ENCODE peak calls at places on chromosomes 3 and 15, in five cellular contexts. One of them, this sample, is unnamed.

GRCh38 chr3:101203411-101203810 is 117.0 kb downstream of the IMPG2 start:
- DNase-seq in nucleus accumbens: no peak
- DNase-seq in AG08396: no peak
- DNase-seq in memory B cell: no peak
- DNase-seq in kidney tubule cell: peak; percentile 65
- DNase-seq in this sample: no peak

GRCh38 chr3:140545756-140546155 is 132.1 kb upstream of the TRIM42 start:
- DNase-seq in kidney tubule cell: no peak
- DNase-seq in nucleus accumbens: no peak
- DNase-seq in AG08396: no peak
- DNase-seq in memory B cell: no peak
- DNase-seq in this sample: no peak

GRCh38 chr15:39235084-39235795 is 345.6 kb upstream of the THBS1 start:
- DNase-seq in nucleus accumbens: no peak
- DNase-seq in memory B cell: no peak
- DNase-seq in kidney tubule cell: peak; percentile 80
- DNase-seq in AG08396: no peak
- DNase-seq in this sample: no peak

GRCh38 chr15:93018574-93018973 is 70.4 kb downstream of the RGMA start:
- DNase-seq in memory B cell: no peak
- DNase-seq in nucleus accumbens: no peak
- DNase-seq in kidney tubule cell: no peak
- DNase-seq in AG08396: no peak
- DNase-seq in this sample: no peak

GRCh38 chr15:73786518-73786917 is 33.4 kb upstream of the INSYN1 start:
- DNase-seq in nucleus accumbens: no peak
- DNase-seq in AG08396: no peak
- DNase-seq in memory B cell: no peak
- DNase-seq in kidney tubule cell: no peak
- DNase-seq in this sample: peak; percentile 37

GRCh38 chr3:102240720-102241119 is 194.1 kb upstream of the ZPLD1 start:
- DNase-seq in nucleus accumbens: no peak
- DNase-seq in memory B cell: no peak
- DNase-seq in AG08396: no peak
- DNase-seq in kidney tubule cell: no peak
- DNase-seq in this sample: no peak

GRCh38 chr3:4340411-4341335 is 37.5 kb downstream of the SETMAR start:
- DNase-seq in kidney tubule cell: no peak
- DNase-seq in nucleus accumbens: no peak
- DNase-seq in memory B cell: no peak
- DNase-seq in AG08396: no peak
- DNase-seq in this sample: no peak

GRCh38 chr3:124281453-124282316 is 289.8 kb upstream of the ROPN1 start:
- DNase-seq in AG08396: peak; percentile 49
- DNase-seq in kidney tubule cell: peak; percentile 61
- DNase-seq in nucleus accumbens: no peak
- DNase-seq in memory B cell: no peak
- DNase-seq in this sample: no peak

GRCh38 chr15:70437882-70438331 is 325.5 kb downstream of the UACA start:
- DNase-seq in nucleus accumbens: no peak
- DNase-seq in AG08396: no peak
- DNase-seq in kidney tubule cell: no peak
- DNase-seq in memory B cell: no peak
- DNase-seq in this sample: no peak

GRCh38 chr15:32677238-32677750 is 35.8 kb downstream of the SCG5 start:
- DNase-seq in memory B cell: no peak
- DNase-seq in nucleus accumbens: no peak
- DNase-seq in AG08396: no peak
- DNase-seq in kidney tubule cell: peak; percentile 81
- DNase-seq in this sample: no peak

GRCh38 chr3:170714151-170714550 is 128.3 kb upstream of the SLC7A14 start:
- DNase-seq in nucleus accumbens: no peak
- DNase-seq in memory B cell: no peak
- DNase-seq in kidney tubule cell: peak; percentile 52
- DNase-seq in AG08396: no peak
- DNase-seq in this sample: no peak

GRCh38 chr15:89812847-89813320 is 1.8 kb downstream of the ANPEP start:
- DNase-seq in memory B cell: no peak
- DNase-seq in AG08396: no peak
- DNase-seq in nucleus accumbens: no peak
- DNase-seq in kidney tubule cell: no peak
- DNase-seq in this sample: no peak

GRCh38 chr3:37032961-37033360 is 39.6 kb downstream of the MLH1 start:
- DNase-seq in nucleus accumbens: peak; percentile 9
- DNase-seq in memory B cell: no peak
- DNase-seq in kidney tubule cell: no peak
- DNase-seq in AG08396: peak; percentile 54
- DNase-seq in this sample: no peak

GRCh38 chr15:98241032-98241554 is 280.6 kb downstream of the ARRDC4 start:
- DNase-seq in AG08396: no peak
- DNase-seq in memory B cell: no peak
- DNase-seq in nucleus accumbens: no peak
- DNase-seq in kidney tubule cell: no peak
- DNase-seq in this sample: no peak

GRCh38 chr15:52011711-52012144 is 7.3 kb upstream of the MAPK6 start:
- DNase-seq in kidney tubule cell: no peak
- DNase-seq in AG08396: no peak
- DNase-seq in memory B cell: no peak
- DNase-seq in nucleus accumbens: no peak
- DNase-seq in this sample: peak; percentile 35

GRCh38 chr3:46304739-46305138 is 49.2 kb upstream of the CCR2 start:
- DNase-seq in memory B cell: no peak
- DNase-seq in kidney tubule cell: no peak
- DNase-seq in nucleus accumbens: no peak
- DNase-seq in AG08396: no peak
- DNase-seq in this sample: no peak

GRCh38 chr15:59315914-59316428 is 56.7 kb downstream of the MYO1E start:
- DNase-seq in memory B cell: no peak
- DNase-seq in nucleus accumbens: no peak
- DNase-seq in kidney tubule cell: peak; percentile 62
- DNase-seq in AG08396: no peak
- DNase-seq in this sample: no peak

GRCh38 chr3:64393193-64393592 is 167.9 kb upstream of the PRICKLE2 start:
- DNase-seq in memory B cell: no peak
- DNase-seq in kidney tubule cell: no peak
- DNase-seq in AG08396: no peak
- DNase-seq in nucleus accumbens: no peak
- DNase-seq in this sample: no peak

GRCh38 chr3:24182756-24183155 is 237.7 kb downstream of the NR1D2 start:
- DNase-seq in kidney tubule cell: no peak
- DNase-seq in nucleus accumbens: no peak
- DNase-seq in memory B cell: no peak
- DNase-seq in AG08396: no peak
- DNase-seq in this sample: no peak

GRCh38 chr3:169237181-169237580 is 426.3 kb downstream of the MECOM start:
- DNase-seq in kidney tubule cell: no peak
- DNase-seq in AG08396: no peak
- DNase-seq in nucleus accumbens: no peak
- DNase-seq in memory B cell: no peak
- DNase-seq in this sample: no peak

GRCh38 chr15:29270169-29270955 is 740 bp upstream of the NSMCE3 start:
- DNase-seq in AG08396: peak; percentile 8
- DNase-seq in nucleus accumbens: no peak
- DNase-seq in kidney tubule cell: no peak
- DNase-seq in memory B cell: peak; percentile 21
- DNase-seq in this sample: no peak

GRCh38 chr15:96783746-96784145 is 453.2 kb downstream of the NR2F2 start:
- DNase-seq in AG08396: no peak
- DNase-seq in nucleus accumbens: no peak
- DNase-seq in kidney tubule cell: no peak
- DNase-seq in memory B cell: no peak
- DNase-seq in this sample: no peak

GRCh38 chr3:190586631-190587000 is 72.7 kb downstream of the IL1RAP start:
- DNase-seq in memory B cell: no peak
- DNase-seq in AG08396: peak; percentile 34
- DNase-seq in nucleus accumbens: peak; percentile 3
- DNase-seq in kidney tubule cell: peak; percentile 73
- DNase-seq in this sample: no peak